ENCODE peak calls at places on chromosome 3, in eight cellular contexts. P, E, G, U, W, B, D and M are unnamed samples.

GRCh38 chr3:146814601-146815315 is 209.6 kb upstream of the PLSCR5 start:
- DNase-seq in W (no peak), E (no peak), D (no peak), G (peak), U (no peak), P (peak), B (no peak), M (no peak)

GRCh38 chr3:19147905-19148767 is at the start of gene KCNH8:
- DNase-seq in G (no peak), E (peak), D (peak), W (no peak), P (no peak), U (peak), B (peak), M (peak)

GRCh38 chr3:39208463-39209055 is 16.2 kb upstream of the XIRP1 start:
- DNase-seq in P (peak), G (peak), D (peak), B (no peak), U (peak), W (peak), E (peak), M (peak)

GRCh38 chr3:52845691-52846426 is 11.0 kb upstream of the MUSTN1 start:
- DNase-seq in P (no peak), D (no peak), U (no peak), G (no peak), W (no peak), B (no peak), E (peak), M (no peak)

GRCh38 chr3:112746675-112747276 is 99.9 kb downstream of the CD200R1L start:
- DNase-seq in D (no peak), P (peak), W (no peak), G (no peak), E (no peak), U (no peak), B (no peak), M (no peak)

GRCh38 chr3:46955801-46956259 is 20.7 kb downstream of the CCDC12 start:
- DNase-seq in P (no peak), D (no peak), E (no peak), G (no peak), W (no peak), U (peak), B (no peak), M (no peak)

GRCh38 chr3:8762607-8763377 is 6.6 kb downstream of the OXTR start:
- DNase-seq in P (no peak), U (no peak), W (no peak), D (no peak), G (no peak), B (no peak), E (no peak), M (no peak)

GRCh38 chr3:163939926-163940325 is 1138.4 kb downstream of the SI start:
- DNase-seq in D (no peak), P (peak), E (no peak), G (no peak), U (no peak), B (no peak), W (no peak), M (no peak)

GRCh38 chr3:115498898-115499297 is 124.4 kb upstream of the GAP43 start:
- DNase-seq in G (no peak), B (no peak), E (no peak), D (no peak), U (no peak), P (no peak), W (no peak), M (no peak)

GRCh38 chr3:122014741-122015140 is 7.3 kb downstream of the ILDR1 start:
- DNase-seq in G (no peak), D (no peak), P (no peak), U (no peak), B (no peak), E (no peak), W (no peak), M (no peak)

GRCh38 chr3:120172070-120172469 is 77.8 kb upstream of the GSK3B start:
- DNase-seq in W (no peak), P (peak), D (no peak), G (no peak), U (no peak), E (no peak), B (no peak), M (no peak)

GRCh38 chr3:114756506-114757279 is 390.4 kb downstream of the ZBTB20 start:
- DNase-seq in P (peak), U (no peak), D (no peak), E (no peak), B (no peak), G (no peak), W (peak), M (no peak)

GRCh38 chr3:150110097-150110496 is 139.4 kb upstream of the PFN2 start:
- DNase-seq in P (no peak), B (no peak), E (no peak), W (no peak), U (no peak), G (no peak), D (no peak), M (no peak)

GRCh38 chr3:173993299-173993698 is 595.8 kb downstream of the NLGN1 start:
- DNase-seq in U (no peak), P (peak), G (peak), B (no peak), E (no peak), W (no peak), D (no peak), M (peak)

GRCh38 chr3:104911376-104911775 is 455.3 kb upstream of the ALCAM start:
- DNase-seq in U (no peak), B (no peak), G (no peak), W (no peak), D (no peak), E (no peak), P (peak), M (no peak)

GRCh38 chr3:3635109-3635508 is 164.1 kb upstream of the LRRN1 start:
- DNase-seq in W (no peak), B (no peak), P (no peak), G (no peak), E (no peak), D (no peak), U (no peak), M (no peak)

GRCh38 chr3:196189608-196190347 is 21.4 kb downstream of the ZDHHC19 start:
- DNase-seq in E (no peak), P (no peak), D (no peak), G (no peak), W (no peak), B (no peak), U (no peak), M (no peak)

GRCh38 chr3:56467801-56468183 is 475 bp downstream of the ERC2 start:
- DNase-seq in G (no peak), E (peak), W (no peak), P (no peak), U (no peak), B (no peak), D (peak), M (peak)

GRCh38 chr3:172246107-172246870 is 202.0 kb downstream of the GHSR start:
- DNase-seq in B (no peak), P (no peak), D (no peak), W (no peak), E (no peak), G (no peak), U (no peak), M (no peak)

GRCh38 chr3:5115506-5116162 is 6.5 kb upstream of the ARL8B start:
- DNase-seq in W (no peak), G (no peak), E (no peak), U (no peak), P (no peak), B (no peak), D (no peak), M (no peak)

GRCh38 chr3:147422934-147423599 is 13.9 kb downstream of the ZIC1 start:
- DNase-seq in B (no peak), W (no peak), P (peak), U (no peak), G (no peak), D (no peak), E (peak), M (peak)

GRCh38 chr3:15102833-15103232 is 3.9 kb upstream of the RBSN start:
- DNase-seq in W (peak), D (peak), E (no peak), B (no peak), G (no peak), P (no peak), U (no peak), M (no peak)

GRCh38 chr3:108428580-108428979 is 81.8 kb downstream of the MYH15 start:
- DNase-seq in P (peak), U (no peak), W (no peak), G (no peak), B (no peak), D (no peak), E (no peak), M (no peak)

GRCh38 chr3:184740509-184741258 is 28.8 kb upstream of the MAGEF1 start:
- DNase-seq in G (peak), D (peak), W (no peak), B (no peak), U (peak), E (no peak), P (peak), M (no peak)

GRCh38 chr3:29696311-29696710 is 415.4 kb downstream of the RBMS3 start:
- DNase-seq in B (no peak), E (no peak), D (no peak), G (no peak), W (no peak), P (peak), U (no peak), M (no peak)

GRCh38 chr3:13618836-13619235 is 69.9 kb downstream of the FBLN2 start:
- DNase-seq in U (no peak), W (peak), B (no peak), G (no peak), D (no peak), E (no peak), P (no peak), M (no peak)

GRCh38 chr3:150128126-150128525 is 157.4 kb upstream of the PFN2 start:
- DNase-seq in E (no peak), P (no peak), W (no peak), D (peak), B (no peak), U (no peak), G (no peak), M (no peak)

GRCh38 chr3:12393894-12394293 is 90.4 kb upstream of the TSEN2 start:
- DNase-seq in B (no peak), G (no peak), E (no peak), P (peak), D (no peak), U (no peak), W (no peak), M (no peak)

GRCh38 chr3:43995078-43995928 is 246.4 kb upstream of the TOPAZ1 start:
- DNase-seq in E (peak), U (peak), D (peak), B (peak), G (no peak), W (no peak), P (peak), M (peak)

GRCh38 chr3:126146525-126147146 is 33.8 kb downstream of the ALDH1L1 start:
- DNase-seq in D (no peak), G (no peak), W (no peak), P (no peak), E (no peak), U (no peak), B (peak), M (no peak)

GRCh38 chr3:129560269-129560787 is 17.4 kb downstream of the H1-8 start:
- DNase-seq in W (peak), D (no peak), E (peak), B (no peak), G (peak), P (peak), U (no peak), M (peak)

GRCh38 chr3:56839784-56840724 is 38.3 kb upstream of the ARHGEF3 start:
- DNase-seq in E (no peak), D (no peak), U (no peak), G (peak), B (no peak), W (no peak), P (peak), M (no peak)

GRCh38 chr3:54071596-54071995 is 50.8 kb upstream of the CACNA2D3 start:
- DNase-seq in E (no peak), D (no peak), B (no peak), W (no peak), P (no peak), G (no peak), U (no peak), M (no peak)

GRCh38 chr3:123535580-123535979 is 49.3 kb downstream of the HACD2 start:
- DNase-seq in P (peak), D (no peak), G (peak), B (no peak), U (no peak), W (no peak), E (no peak), M (no peak)